ENCODE peak calls at places on chromosomes 4 and X, in five cellular contexts. D is kidney epithelial cell, G is psoas muscle, F is GM10248, S is neural progenitor cell. M is an unnamed sample.

GRCh38 chrX:106874075-106874474 is 29.1 kb downstream of the RIPPLY1 start:
- DNase-seq in S (peak), G (no peak), D (no peak), F (peak), M (no peak)

GRCh38 chr4:107863850-107864371 is 39.2 kb downstream of the SGMS2 start:
- DNase-seq in D (peak), G (peak), S (no peak), F (no peak), M (no peak)

GRCh38 chrX:103811858-103812257 is 20.2 kb downstream of the RAB9B start:
- DNase-seq in F (no peak), S (no peak), D (no peak), G (no peak), M (no peak)

GRCh38 chrX:15497865-15498264 is 2.7 kb upstream of the BMX start:
- DNase-seq in G (no peak), S (peak), F (peak), D (no peak), M (peak)

GRCh38 chr4:24196785-24197184 is 306.9 kb upstream of the PPARGC1A start:
- DNase-seq in F (no peak), G (no peak), S (no peak), D (no peak), M (no peak)

GRCh38 chr4:154719087-154719486 is 24.7 kb upstream of the LRAT start:
- DNase-seq in D (no peak), G (no peak), S (no peak), F (no peak), M (no peak)

GRCh38 chr4:149791836-149792235 is 23.8 kb downstream of the IQCM start:
- DNase-seq in F (no peak), D (no peak), S (no peak), G (no peak), M (no peak)

GRCh38 chrX:73647212-73647611 is 84.2 kb downstream of the CHIC1 start:
- DNase-seq in S (no peak), F (no peak), D (no peak), G (no peak), M (no peak)

GRCh38 chr4:138034871-138035270 is 207.3 kb downstream of the SLC7A11 start:
- DNase-seq in F (no peak), D (no peak), S (no peak), G (no peak), M (no peak)

GRCh38 chrX:5644786-5645185 is 583.9 kb downstream of the NLGN4X start:
- DNase-seq in D (no peak), S (no peak), F (no peak), G (no peak), M (no peak)

GRCh38 chr4:73741140-73741749 is 876 bp downstream of the CXCL8 start:
- DNase-seq in G (no peak), S (no peak), F (no peak), D (no peak), M (no peak)

GRCh38 chr4:5813882-5814255 is 79.0 kb downstream of the CRMP1 start:
- DNase-seq in S (no peak), D (no peak), F (no peak), G (no peak), M (no peak)

GRCh38 chrX:119105826-119106225 is 21.8 kb downstream of the KIAA1210 start:
- DNase-seq in S (no peak), G (no peak), F (no peak), D (no peak), M (no peak)

GRCh38 chrX:76555816-76556215 is 128.3 kb downstream of the MAGEE1 start:
- DNase-seq in S (peak), D (no peak), G (no peak), F (no peak), M (peak)
- TF ChIP-seq CTCF in S (peak), D (no peak), G (no peak), F (no peak), M (no peak)

DNA sequence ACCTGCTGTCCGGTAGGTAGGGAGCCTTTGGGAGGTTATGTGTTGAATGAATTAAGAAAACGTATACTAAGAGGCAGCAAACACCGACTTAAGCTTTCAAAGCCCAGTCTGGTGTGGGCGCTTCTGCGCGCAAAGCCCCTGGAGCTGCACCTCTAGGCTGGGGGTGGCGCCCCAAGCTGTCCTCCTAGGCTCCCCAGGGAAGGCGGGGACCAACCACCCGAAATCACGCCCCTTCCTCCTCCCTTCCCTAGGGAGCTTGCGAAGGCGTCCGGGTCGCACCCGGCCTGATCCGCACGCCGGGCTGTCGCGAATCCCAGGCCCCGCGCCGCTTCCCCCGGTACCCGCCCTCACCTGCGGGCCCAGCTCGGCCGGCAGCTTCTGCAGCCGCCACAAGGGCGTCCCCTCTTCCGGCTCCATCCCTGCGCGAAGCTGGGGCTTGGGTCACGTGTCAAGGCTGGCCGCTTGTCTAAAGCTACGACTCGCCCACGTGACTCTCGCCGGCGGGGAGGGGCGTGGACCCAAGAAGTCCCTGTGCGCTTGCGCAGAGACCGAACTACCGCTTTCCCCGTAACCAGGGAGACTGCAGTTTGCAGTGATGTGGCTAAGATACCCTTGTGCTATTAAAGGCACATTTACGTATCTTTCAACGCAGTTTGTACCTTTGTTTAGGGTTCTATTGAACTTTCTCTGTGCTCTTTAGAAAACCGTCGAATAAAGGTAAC is at the start of gene COMMD8:
- DNase-seq in S (peak), D (peak), F (peak), G (peak), M (peak)
- TF ChIP-seq CTCF in S (peak), D (peak), F (peak), G (peak), M (peak)

GRCh38 chrX:153870791-153871360 is 15.1 kb downstream of the L1CAM start:
- DNase-seq in F (no peak), D (no peak), G (no peak), S (no peak), M (no peak)
- TF ChIP-seq CTCF in F (no peak), D (no peak), G (no peak), S (no peak), M (no peak)

GRCh38 chrX:11597479-11597878 is 68.2 kb downstream of the ARHGAP6 start:
- DNase-seq in S (no peak), F (no peak), G (no peak), D (no peak), M (no peak)

GRCh38 chrX:11606408-11606807 is 59.3 kb downstream of the ARHGAP6 start:
- DNase-seq in D (no peak), G (no peak), S (no peak), F (no peak), M (no peak)

DNA sequence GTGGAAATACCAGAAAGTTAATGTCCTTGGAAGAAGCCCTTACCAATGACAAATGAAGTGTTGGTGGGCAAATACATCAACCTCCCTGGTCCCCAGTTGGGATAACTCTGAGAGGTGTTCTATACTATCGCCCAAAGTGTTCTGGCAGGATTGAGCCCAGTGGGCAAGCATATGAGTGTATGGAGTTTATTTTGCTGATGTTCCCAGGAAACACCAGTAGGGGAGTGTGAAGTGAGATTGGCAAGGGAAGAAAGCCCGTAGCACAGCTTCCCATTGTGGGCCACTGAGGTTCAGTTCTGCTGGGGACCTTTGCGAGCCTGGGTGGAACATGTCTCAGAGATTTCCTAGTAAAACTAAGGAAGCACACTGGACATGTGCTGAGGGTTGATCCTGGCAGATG is 65.1 kb downstream of the ARHGAP6 start:
- DNase-seq in S (no peak), D (no peak), G (no peak), F (no peak), M (no peak)
- TF ChIP-seq CTCF in S (no peak), D (no peak), G (no peak), F (no peak), M (no peak)

GRCh38 chr4:129218355-129218754 is 122.4 kb downstream of the C4orf33 start:
- DNase-seq in F (no peak), D (peak), S (peak), G (no peak), M (no peak)
- TF ChIP-seq CTCF in F (no peak), D (peak), S (peak), G (peak), M (no peak)

GRCh38 chr4:1233641-1234277 is 15.2 kb downstream of the CTBP1 start:
- DNase-seq in F (no peak), S (no peak), G (peak), D (no peak), M (no peak)
- TF ChIP-seq CTCF in F (peak), S (no peak), G (no peak), D (peak), M (peak)

GRCh38 chr4:26458104-26458503 is 32.2 kb downstream of the CCKAR start:
- DNase-seq in S (no peak), F (no peak), G (no peak), D (no peak), M (no peak)
- TF ChIP-seq CTCF in S (no peak), F (no peak), G (no peak), D (no peak), M (no peak)

GRCh38 chr4:85925071-85925470 is 434.8 kb downstream of the MAPK10 start:
- DNase-seq in F (no peak), G (no peak), S (no peak), D (no peak), M (no peak)

GRCh38 chr4:85933306-85933640 is 426.6 kb downstream of the MAPK10 start:
- DNase-seq in G (no peak), S (no peak), F (no peak), D (no peak), M (no peak)

GRCh38 chr4:85932371-85933305 is 427.2 kb downstream of the MAPK10 start:
- DNase-seq in G (peak), D (no peak), S (peak), F (no peak), M (no peak)

GRCh38 chr4:85928775-85929585 is 430.9 kb downstream of the MAPK10 start:
- DNase-seq in D (peak), F (no peak), G (no peak), S (peak), M (no peak)

DNA sequence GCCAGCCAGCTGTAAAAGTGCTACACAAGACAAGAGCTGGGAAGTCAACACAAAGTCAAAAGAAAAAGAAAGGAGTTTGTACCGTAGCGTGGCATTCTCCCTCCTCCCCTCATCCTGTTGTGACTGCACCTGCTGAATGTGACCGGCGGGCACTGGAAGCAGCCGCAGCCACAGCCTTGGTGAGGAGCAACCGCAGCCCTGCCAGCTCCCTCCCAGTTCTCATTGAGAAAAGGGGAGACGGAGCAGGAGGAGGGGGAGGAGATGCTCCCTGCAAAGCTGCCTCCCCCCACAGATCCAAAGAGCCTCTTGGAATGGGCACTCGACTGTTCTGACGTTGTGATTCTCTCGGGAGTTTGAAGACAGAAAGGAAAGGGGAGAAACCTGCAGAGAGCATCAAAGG is 429.9 kb downstream of the MAPK10 start:
- DNase-seq in G (no peak), D (peak), S (peak), F (no peak), M (no peak)
- TF ChIP-seq CTCF in G (no peak), D (no peak), S (no peak), F (no peak), M (no peak)

DNA sequence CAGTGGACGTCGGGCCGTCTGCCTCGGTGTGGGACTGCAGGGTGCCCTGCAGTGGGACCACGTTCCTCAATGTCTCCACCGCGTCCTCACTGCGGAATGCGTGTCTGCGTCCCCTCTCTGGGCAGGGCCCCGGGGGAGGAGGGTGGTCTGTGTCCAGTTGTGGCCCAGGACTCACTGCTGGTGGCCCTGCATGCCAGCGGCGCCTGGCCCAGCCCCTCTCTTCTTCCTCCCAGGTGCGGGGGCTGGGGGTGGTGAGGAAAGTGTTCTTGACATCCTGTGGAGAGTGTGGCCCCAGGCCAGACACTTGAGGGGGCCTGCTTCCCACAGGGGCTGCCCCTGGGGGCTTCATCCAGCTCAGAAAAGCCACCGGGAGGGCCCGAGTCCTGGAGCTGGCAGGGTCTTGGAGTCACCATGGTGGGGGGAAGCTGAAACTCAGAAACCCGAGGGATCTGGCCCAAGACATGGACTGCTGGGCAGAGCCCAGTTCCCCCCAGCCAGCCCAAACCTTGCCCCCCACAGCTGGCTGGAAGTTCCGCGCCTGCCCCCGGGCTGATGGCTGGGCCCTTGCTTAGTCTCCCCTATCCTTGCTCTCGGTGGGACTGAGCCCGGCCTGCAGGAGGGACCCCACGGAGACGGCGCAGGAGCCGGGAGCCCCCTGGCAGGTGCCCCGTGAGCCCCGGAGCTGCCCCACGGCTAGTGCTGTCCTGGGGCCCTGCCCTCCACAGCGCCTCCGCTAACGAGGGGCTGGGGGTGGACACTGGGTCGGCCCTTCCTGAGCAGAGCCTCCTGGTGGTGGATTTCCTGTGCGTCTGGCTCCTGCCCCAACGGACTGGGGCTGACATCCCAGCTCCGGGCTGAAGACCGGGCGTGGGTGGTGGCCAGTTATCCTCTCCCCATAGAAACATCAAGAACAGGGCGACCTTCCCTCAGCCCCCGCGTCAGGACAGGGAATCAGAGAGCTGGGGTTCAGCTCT is 2.9 kb downstream of the DOK7 start:
- DNase-seq in F (no peak), D (no peak), G (peak), S (peak), M (no peak)
- TF ChIP-seq CTCF in F (no peak), D (peak), G (peak), S (peak), M (peak)